ENCODE peak calls at places on chromosomes 12 and 14, in seven cellular contexts. I, B, Y, S, J, K and G are unnamed samples.

GRCh38 chr12:105468464-105468863 is 138.0 kb downstream of the C12orf75 start:
- DNase-seq in I (no peak), B (no peak), Y (no peak), S (no peak), J (no peak), K (no peak), G (no peak)

GRCh38 chr14:92039073-92039719 is 663 bp downstream of the TRIP11 start:
- DNase-seq in I (peak), B (peak), Y (peak), S (peak), J (peak), K (peak), G (peak)

GRCh38 chr12:106248177-106248848 is 493 bp upstream of the CKAP4 start:
- DNase-seq in I (peak), B (peak), Y (peak), S (peak), J (peak), K (peak), G (peak)

GRCh38 chr12:22856120-22856699 is 231.2 kb downstream of the ETNK1 start:
- DNase-seq in I (peak), B (no peak), Y (peak), S (peak), J (peak), K (peak), G (peak)

GRCh38 chr14:23321572-23322547 is 603 bp downstream of the PABPN1 start:
- DNase-seq in I (peak), B (peak), Y (peak), S (peak), J (peak), K (peak), G (peak)

GRCh38 chr12:97435153-97435552 is 27.5 kb upstream of the RMST start:
- DNase-seq in I (no peak), B (no peak), Y (no peak), S (no peak), J (no peak), K (no peak), G (no peak)

GRCh38 chr12:75690556-75690955 is 179.1 kb upstream of the KRR1 start:
- DNase-seq in I (peak), B (no peak), Y (peak), S (peak), J (no peak), K (peak), G (peak)

GRCh38 chr12:66627270-66627987 is 51.4 kb downstream of the GRIP1 start:
- DNase-seq in I (no peak), B (no peak), Y (no peak), S (no peak), J (peak), K (no peak), G (no peak)

GRCh38 chr14:105095236-105095805 is 30.1 kb upstream of the GPR132 start:
- DNase-seq in I (no peak), B (no peak), Y (no peak), S (no peak), J (no peak), K (no peak), G (no peak)

GRCh38 chr14:68607081-68607851 is 185.6 kb downstream of the ZFP36L1 start:
- DNase-seq in I (no peak), B (no peak), Y (peak), S (no peak), J (peak), K (peak), G (peak)

GRCh38 chr12:46470039-46470627 is 97.6 kb upstream of the SLC38A2 start:
- DNase-seq in I (no peak), B (no peak), Y (no peak), S (no peak), J (no peak), K (no peak), G (no peak)

GRCh38 chr12:128266559-128267245 is at the start of gene TMEM132C:
- DNase-seq in I (no peak), B (no peak), Y (no peak), S (no peak), J (peak), K (no peak), G (no peak)

GRCh38 chr12:89708793-89709156 is at the start of gene ATP2B1:
- DNase-seq in I (peak), B (peak), Y (peak), S (peak), J (peak), K (peak), G (peak)

GRCh38 chr12:93099777-93100176 is 170.7 kb upstream of the EEA1 start:
- DNase-seq in I (no peak), B (no peak), Y (no peak), S (no peak), J (no peak), K (no peak), G (no peak)

GRCh38 chr14:67653651-67654280 is 20.7 kb downstream of the VTI1B start:
- DNase-seq in I (no peak), B (no peak), Y (peak), S (no peak), J (no peak), K (no peak), G (peak)

GRCh38 chr12:69130064-69130463 is 109.3 kb upstream of the CPSF6 start:
- DNase-seq in I (no peak), B (no peak), Y (no peak), S (no peak), J (no peak), K (no peak), G (no peak)

GRCh38 chr14:101727611-101728010 is 33.9 kb upstream of the PPP2R5C start:
- DNase-seq in I (no peak), B (no peak), Y (no peak), S (no peak), J (no peak), K (no peak), G (no peak)

GRCh38 chr14:68471964-68472508 is 320.8 kb downstream of the ZFP36L1 start:
- DNase-seq in I (no peak), B (no peak), Y (no peak), S (no peak), J (no peak), K (no peak), G (no peak)

GRCh38 chr14:69675877-69676416 is 64.6 kb downstream of the SUSD6 start:
- DNase-seq in I (no peak), B (no peak), Y (no peak), S (no peak), J (no peak), K (no peak), G (no peak)

GRCh38 chr12:57891639-57892228 is 45.2 kb upstream of the CTDSP2 start:
- DNase-seq in I (no peak), B (no peak), Y (no peak), S (no peak), J (no peak), K (no peak), G (no peak)

GRCh38 chr12:81359736-81360135 is 281.9 kb downstream of the ACSS3 start:
- DNase-seq in I (no peak), B (no peak), Y (no peak), S (no peak), J (no peak), K (no peak), G (no peak)

GRCh38 chr12:26678697-26679660 is 154.0 kb downstream of the ITPR2 start:
- DNase-seq in I (no peak), B (no peak), Y (peak), S (no peak), J (peak), K (peak), G (peak)

GRCh38 chr12:80954857-80955520 is 17.3 kb upstream of the LIN7A start:
- DNase-seq in I (no peak), B (no peak), Y (no peak), S (no peak), J (no peak), K (no peak), G (no peak)

GRCh38 chr12:56616924-56617323 is 13.2 kb downstream of the BAZ2A start:
- DNase-seq in I (no peak), B (no peak), Y (no peak), S (no peak), J (no peak), K (no peak), G (no peak)

GRCh38 chr12:104480012-104480411 is 23.3 kb downstream of the CHST11 start:
- DNase-seq in I (no peak), B (no peak), Y (no peak), S (no peak), J (no peak), K (no peak), G (no peak)

GRCh38 chr14:84874436-84874835 is 655.5 kb upstream of the FLRT2 start:
- DNase-seq in I (no peak), B (no peak), Y (no peak), S (no peak), J (no peak), K (no peak), G (no peak)

GRCh38 chr12:75592086-75592485 is 80.7 kb upstream of the KRR1 start:
- DNase-seq in I (no peak), B (no peak), Y (no peak), S (no peak), J (no peak), K (no peak), G (no peak)

GRCh38 chr14:92274055-92274454 is 48.9 kb upstream of the SLC24A4 start:
- DNase-seq in I (no peak), B (no peak), Y (no peak), S (no peak), J (no peak), K (no peak), G (no peak)

GRCh38 chr12:25254271-25254880 is 3.6 kb upstream of the KRAS start:
- DNase-seq in I (no peak), B (no peak), Y (peak), S (no peak), J (no peak), K (no peak), G (no peak)

GRCh38 chr12:11885261-11886038 is 185.3 kb upstream of the BCL2L14 start:
- DNase-seq in I (peak), B (peak), Y (peak), S (peak), J (no peak), K (peak), G (peak)

GRCh38 chr12:6821271-6821673 is 349 bp upstream of the GPR162 start:
- DNase-seq in I (peak), B (peak), Y (peak), S (no peak), J (peak), K (no peak), G (peak)

GRCh38 chr12:56158926-56159461 is 835 bp downstream of the MYL6 start:
- DNase-seq in I (peak), B (peak), Y (peak), S (peak), J (peak), K (peak), G (peak)

GRCh38 chr12:6443361-6443983 is 1.3 kb upstream of the CD27 start:
- DNase-seq in I (no peak), B (no peak), Y (no peak), S (no peak), J (no peak), K (no peak), G (no peak)

GRCh38 chr12:14949631-14950030 is 11.3 kb upstream of the ERP27 start:
- DNase-seq in I (no peak), B (no peak), Y (no peak), S (no peak), J (no peak), K (no peak), G (no peak)

GRCh38 chr12:110796952-110797351 is 49.8 kb upstream of the CCDC63 start:
- DNase-seq in I (no peak), B (peak), Y (no peak), S (peak), J (no peak), K (peak), G (no peak)

GRCh38 chr14:85125331-85125730 is 404.6 kb upstream of the FLRT2 start:
- DNase-seq in I (no peak), B (no peak), Y (no peak), S (no peak), J (no peak), K (no peak), G (peak)

GRCh38 chr14:49858383-49858782 is 5.8 kb upstream of the NEMF start:
- DNase-seq in I (no peak), B (no peak), Y (no peak), S (no peak), J (no peak), K (no peak), G (no peak)

GRCh38 chr12:66302827-66303169 is 505 bp downstream of the HELB start:
- DNase-seq in I (no peak), B (no peak), Y (no peak), S (no peak), J (no peak), K (no peak), G (no peak)

GRCh38 chr14:71855399-71856036 is 76.7 kb upstream of the RGS6 start:
- DNase-seq in I (peak), B (peak), Y (peak), S (peak), J (peak), K (peak), G (peak)
- TF ChIP-seq CTCF in I (peak), B (peak), Y (peak), S (peak), J (peak), K (peak), G (peak)

DNA sequence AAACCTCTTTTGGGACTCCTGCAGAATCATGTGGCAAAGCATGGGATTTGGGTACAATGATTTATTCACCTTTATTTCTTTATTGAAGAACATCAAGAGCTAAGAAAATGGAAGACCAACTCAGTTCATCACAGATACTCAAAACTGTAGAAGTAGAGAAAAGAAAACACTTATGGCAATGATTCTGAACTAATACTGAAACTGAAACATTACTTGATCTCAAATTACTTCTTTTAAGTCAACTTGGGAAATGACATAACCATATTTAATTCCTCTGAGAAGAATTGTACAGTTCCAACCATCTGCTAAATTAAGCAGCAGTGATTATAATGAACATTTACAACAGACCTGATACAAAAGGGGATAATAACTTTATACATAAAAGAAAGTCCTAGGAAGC is 466.4 kb downstream of the TMTC2 start:
- DNase-seq in I (no peak), B (no peak), Y (no peak), S (no peak), J (no peak), K (no peak), G (no peak)
- H3K4me2 ChIP-seq in I (no peak), B (no peak), Y (no peak), S (no peak), J (no peak), K (no peak), G (no peak)

DNA sequence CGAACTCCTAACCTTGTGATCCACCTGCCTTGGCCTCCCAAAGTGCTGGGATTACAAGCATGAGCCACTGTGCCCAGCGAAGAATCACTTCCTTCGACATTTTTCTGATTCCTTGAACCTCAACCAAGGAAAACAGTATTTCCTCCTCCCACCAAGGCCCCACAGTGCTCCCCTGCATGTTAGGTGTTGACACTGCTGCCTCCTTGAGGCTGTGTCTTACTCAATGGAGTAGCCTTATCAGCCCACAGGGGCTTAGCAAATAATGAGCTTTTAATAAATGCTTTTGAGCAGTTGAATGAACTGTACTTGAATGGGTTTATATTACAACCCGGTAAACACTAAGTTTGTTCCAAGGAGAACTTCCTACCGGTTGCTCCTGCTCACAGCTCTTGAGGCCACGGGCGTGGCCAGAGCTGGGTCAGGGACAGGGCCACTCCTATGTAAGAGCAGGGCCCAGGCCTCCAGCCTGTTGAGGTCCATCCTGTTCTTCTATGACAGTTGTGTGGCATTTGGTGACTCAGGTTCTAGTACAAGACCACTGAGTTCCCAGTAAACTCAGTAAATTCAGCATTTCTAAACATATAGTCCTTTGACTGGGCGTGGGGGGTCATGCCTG is 36.8 kb upstream of the TUBA1A start:
- DNase-seq in I (peak), B (peak), Y (peak), S (no peak), J (no peak), K (peak), G (peak)
- TF ChIP-seq CTCF in I (no peak), B (no peak), Y (peak), S (no peak), J (peak), K (no peak), G (no peak)

GRCh38 chr12:32136404-32136803 is 29.8 kb downstream of the BICD1 start:
- DNase-seq in I (no peak), B (no peak), Y (no peak), S (no peak), J (no peak), K (no peak), G (no peak)

GRCh38 chr12:32140867-32141266 is 34.2 kb downstream of the BICD1 start:
- DNase-seq in I (no peak), B (no peak), Y (no peak), S (no peak), J (no peak), K (no peak), G (no peak)

GRCh38 chr12:32135967-32136366 is 29.3 kb downstream of the BICD1 start:
- DNase-seq in I (no peak), B (no peak), Y (no peak), S (no peak), J (no peak), K (no peak), G (no peak)

GRCh38 chr12:32134144-32134888 is 27.7 kb downstream of the BICD1 start:
- DNase-seq in I (no peak), B (peak), Y (peak), S (peak), J (no peak), K (peak), G (peak)

DNA sequence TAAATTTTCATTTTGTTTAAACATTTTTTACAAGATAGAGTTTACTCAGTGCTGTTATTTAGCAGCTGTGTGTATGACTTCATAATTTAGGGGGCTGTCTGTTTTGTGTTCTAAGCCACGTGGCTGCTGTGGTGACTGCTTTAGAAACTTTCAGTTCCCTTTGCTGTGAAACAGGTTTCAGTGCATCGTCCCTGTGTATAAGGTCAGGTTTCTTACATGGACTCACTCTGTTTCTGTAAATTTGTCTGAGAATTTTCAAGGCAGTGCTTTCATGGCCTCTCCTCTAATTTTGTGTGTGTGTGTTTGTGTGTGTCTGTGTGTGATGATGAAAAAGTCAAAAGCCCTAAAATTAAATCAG is 32.4 kb downstream of the BICD1 start:
- DNase-seq in I (no peak), B (no peak), Y (peak), S (no peak), J (peak), K (no peak), G (peak)
- H3K4me2 ChIP-seq in I (no peak), B (no peak), Y (peak), S (no peak), J (peak), K (no peak), G (peak)